ENCODE peak calls at places on chromosomes 3 and 15, in nine cellular contexts. V is nephron progenitor cell; Q is iris pigment epithelial cell; U is posterior cingulate gyrus; J is T1000; D is NCI-H748 treated with DMSO at 0.1 percent for 48 hours; N is stimulated activated CD4-positive, alpha-beta T cell treated with anti-CD3 and anti-CD28 coated beads, Interleukin-1b, Interleukin-23, amount 100 ng/mL, for 1 hour; T is T-cell; F is IMR-90. R is an unnamed sample.

GRCh38 chr3:149532463-149533180 is 58.1 kb downstream of the TM4SF4 start:
- DNase-seq in U (no peak), N (no peak), T (no peak), D (no peak), J (no peak), V (no peak), Q (no peak), F (no peak), R (no peak)

GRCh38 chr3:62873672-62874397 is 1.4 kb downstream of the CADPS start:
- DNase-seq in Q (no peak), T (no peak), F (no peak), D (peak), N (no peak), V (peak), U (peak), J (no peak), R (no peak)

GRCh38 chr3:108931025-108931424 is 22.7 kb downstream of the GUCA1C start:
- DNase-seq in J (no peak), U (no peak), Q (no peak), T (no peak), D (no peak), N (no peak), V (no peak), F (no peak), R (no peak)

GRCh38 chr3:186882881-186883685 is 40.6 kb downstream of the ADIPOQ start:
- DNase-seq in F (peak), V (no peak), U (no peak), J (no peak), D (no peak), T (no peak), N (peak), Q (peak), R (no peak)

GRCh38 chr3:98185180-98185579 is 18.7 kb downstream of the OR5H15 start:
- DNase-seq in N (no peak), T (no peak), F (no peak), U (no peak), Q (no peak), V (no peak), J (no peak), D (no peak), R (peak)

GRCh38 chr3:23537006-23537620 is 268.6 kb upstream of the UBE2E1 start:
- DNase-seq in V (peak), F (no peak), U (no peak), Q (no peak), D (peak), T (no peak), J (no peak), N (no peak), R (no peak)

GRCh38 chr3:39107874-39108308 is 411 bp downstream of the TTC21A start:
- DNase-seq in U (no peak), N (no peak), D (no peak), Q (peak), J (no peak), T (no peak), F (peak), V (no peak), R (no peak)

GRCh38 chr3:47954562-47954961 is 61.7 kb downstream of the MAP4 start:
- DNase-seq in F (peak), T (no peak), N (no peak), Q (no peak), D (no peak), U (no peak), J (no peak), V (no peak), R (no peak)

GRCh38 chr3:194097141-194097880 is 38.6 kb upstream of the HES1 start:
- DNase-seq in N (no peak), F (no peak), V (no peak), Q (no peak), U (no peak), T (no peak), J (no peak), D (no peak), R (no peak)

GRCh38 chr3:177598110-177598833 is 401.0 kb upstream of the TBL1XR1 start:
- DNase-seq in V (no peak), Q (no peak), T (no peak), J (no peak), D (no peak), N (no peak), F (no peak), U (no peak), R (no peak)

GRCh38 chr3:24662449-24663345 is 168.0 kb upstream of the THRB start:
- DNase-seq in D (no peak), U (no peak), V (no peak), N (no peak), T (no peak), J (no peak), F (no peak), Q (no peak), R (no peak)

GRCh38 chr3:182967218-182968204 is 12.8 kb downstream of the DCUN1D1 start:
- DNase-seq in U (no peak), D (no peak), Q (peak), N (no peak), F (no peak), T (peak), V (no peak), J (no peak), R (no peak)

GRCh38 chr3:186966406-186966805 is 36.1 kb downstream of the ST6GAL1 start:
- DNase-seq in U (no peak), D (no peak), N (no peak), Q (no peak), F (no peak), J (no peak), V (no peak), T (no peak), R (no peak)

GRCh38 chr3:157312366-157312745 is 124.3 kb upstream of the PTX3 start:
- DNase-seq in J (no peak), U (no peak), T (no peak), D (no peak), N (no peak), F (no peak), V (no peak), Q (no peak), R (no peak)

GRCh38 chr3:77370413-77370812 is 330.5 kb downstream of the ROBO2 start:
- DNase-seq in J (peak), F (peak), N (no peak), U (no peak), V (no peak), T (no peak), D (no peak), Q (peak), R (no peak)

GRCh38 chr3:185880600-185880999 is 55.8 kb upstream of the IGF2BP2 start:
- DNase-seq in J (no peak), N (no peak), V (no peak), Q (peak), U (no peak), F (no peak), T (no peak), D (no peak), R (no peak)

GRCh38 chr15:75659928-75660645 is 12.4 kb downstream of the SNX33 start:
- DNase-seq in F (no peak), N (no peak), J (no peak), D (no peak), Q (no peak), U (no peak), T (no peak), V (no peak), R (no peak)

GRCh38 chr15:34582461-34583357 is 742 bp downstream of the GOLGA8B start:
- DNase-seq in V (peak), N (no peak), U (no peak), Q (peak), D (no peak), T (peak), F (peak), J (no peak), R (peak)

GRCh38 chr15:50289749-50290148 is 24.2 kb upstream of the HDC start:
- DNase-seq in J (no peak), N (no peak), D (no peak), Q (no peak), T (no peak), V (no peak), U (no peak), F (no peak), R (no peak)

GRCh38 chr15:36325206-36325605 is 254.2 kb upstream of the CDIN1 start:
- DNase-seq in T (no peak), Q (peak), J (no peak), U (no peak), D (no peak), V (no peak), N (no peak), F (no peak), R (no peak)

GRCh38 chr15:32687556-32687955 is 30.2 kb upstream of the GREM1 start:
- DNase-seq in D (no peak), F (peak), J (no peak), T (no peak), N (no peak), V (no peak), U (no peak), Q (peak), R (no peak)

GRCh38 chr3:105970283-105970682 is 101.5 kb upstream of the CBLB start:
- DNase-seq in V (no peak), N (no peak), U (no peak), D (no peak), Q (peak), F (peak), J (no peak), T (no peak), R (no peak)

GRCh38 chr15:100096700-100097099 is 245.1 kb downstream of the ADAMTS17 start:
- DNase-seq in F (no peak), U (no peak), T (no peak), Q (no peak), J (no peak), V (no peak), D (no peak), N (no peak), R (no peak)

GRCh38 chr3:134325106-134325705 is 49.0 kb downstream of the AMOTL2 start:
- DNase-seq in U (no peak), N (no peak), F (no peak), T (no peak), V (no peak), D (no peak), Q (no peak), J (no peak), R (no peak)

GRCh38 chr3:157500232-157500631 is 3.0 kb downstream of the VEPH1 start:
- DNase-seq in V (no peak), U (no peak), N (no peak), Q (no peak), J (no peak), F (no peak), D (no peak), T (no peak), R (no peak)

GRCh38 chr3:127389415-127389814 is 101.6 kb upstream of the PRR20G start:
- DNase-seq in J (no peak), F (no peak), N (no peak), Q (no peak), T (no peak), U (no peak), V (no peak), D (no peak), R (no peak)

GRCh38 chr15:71708052-71708432 is 102.3 kb upstream of the NR2E3 start:
- DNase-seq in U (no peak), Q (no peak), F (no peak), D (no peak), T (no peak), J (no peak), N (no peak), V (no peak), R (no peak)

GRCh38 chr3:9951962-9952805 is at the start of gene PRRT3:
- DNase-seq in J (peak), N (no peak), Q (peak), V (peak), U (peak), D (no peak), F (peak), T (peak), R (peak)

GRCh38 chr3:108472011-108472591 is 38.3 kb downstream of the MYH15 start:
- DNase-seq in N (no peak), T (no peak), J (peak), V (no peak), Q (peak), U (no peak), D (no peak), F (peak), R (no peak)

GRCh38 chr3:15148614-15149013 is 49.7 kb upstream of the RBSN start:
- DNase-seq in F (no peak), T (no peak), V (peak), J (no peak), D (no peak), U (no peak), Q (peak), N (no peak), R (no peak)

GRCh38 chr3:132641837-132642538 is 17.6 kb downstream of the ACAD11 start:
- DNase-seq in J (no peak), F (peak), N (no peak), V (no peak), D (peak), U (no peak), T (no peak), Q (peak), R (no peak)

GRCh38 chr15:95829062-95829461 is 501.4 kb upstream of the NR2F2 start:
- DNase-seq in N (no peak), Q (no peak), T (no peak), D (no peak), V (no peak), J (no peak), U (no peak), F (no peak), R (no peak)

GRCh38 chr15:70796516-70797310 is 33.4 kb upstream of the UACA start:
- DNase-seq in D (no peak), J (no peak), V (no peak), Q (no peak), N (no peak), T (no peak), U (no peak), F (no peak), R (no peak)

GRCh38 chr3:76024640-76025039 is 239.3 kb upstream of the ZNF717 start:
- DNase-seq in T (no peak), D (peak), N (no peak), Q (peak), J (no peak), V (no peak), U (no peak), F (peak), R (no peak)

R was measured in CD4-positive, CD25-positive, alpha-beta regulatory T cell.